ENCODE peak calls at places on chromosome X, in six cellular contexts. Z is activated CD4-positive, alpha-beta T cell treated with anti-CD3 and anti-CD28 coated beads for 1 hour; V is A549; U is right cardiac atrium; M is left ventricle myocardium inferior; B is fibroblast of mammary gland. H is an unnamed sample.

GRCh38 chrX:31213941-31214340 is 142.1 kb upstream of the FTHL17 start:
- DNase-seq in B (peak), U (no peak), Z (no peak), V (no peak), M (no peak), H (peak)

GRCh38 chrX:86133761-86134160 is 14.5 kb upstream of the DACH2 start:
- DNase-seq in U (no peak), V (no peak), M (no peak), B (peak), Z (no peak), H (peak)

GRCh38 chrX:84336646-84337045 is 148.6 kb upstream of the RPS6KA6 start:
- DNase-seq in B (no peak), Z (no peak), V (no peak), M (no peak), U (no peak), H (no peak)

GRCh38 chrX:21838937-21839333 is 482 bp upstream of the MBTPS2 start:
- DNase-seq in U (no peak), Z (no peak), V (no peak), B (peak), M (no peak), H (peak)

GRCh38 chrX:19958530-19959486 is 32.1 kb downstream of the BCLAF3 start:
- DNase-seq in U (no peak), B (peak), V (no peak), Z (no peak), M (no peak), H (peak)

GRCh38 chrX:123924181-123924580 is 37.3 kb upstream of the STAG2 start:
- DNase-seq in M (no peak), B (no peak), Z (no peak), V (no peak), U (no peak), H (no peak)

GRCh38 chrX:118182050-118182449 is 65.4 kb upstream of the KLHL13 start:
- DNase-seq in Z (no peak), U (no peak), V (no peak), B (peak), M (no peak), H (no peak)

GRCh38 chrX:135436966-135437866 is 15.5 kb downstream of the SMIM10L2A start:
- DNase-seq in Z (no peak), B (no peak), U (no peak), M (no peak), V (no peak), H (no peak)

GRCh38 chrX:155313766-155314165 is 20.6 kb downstream of the CLIC2 start:
- DNase-seq in M (no peak), U (no peak), B (peak), Z (no peak), V (no peak), H (peak)

GRCh38 chrX:104762641-104763040 is 196.6 kb downstream of the IL1RAPL2 start:
- DNase-seq in M (no peak), B (no peak), V (no peak), U (no peak), Z (no peak), H (no peak)

GRCh38 chrX:13287816-13288215 is 32.0 kb downstream of the ATXN3L start:
- DNase-seq in V (no peak), M (no peak), Z (no peak), B (peak), U (no peak), H (peak)

GRCh38 chrX:133134282-133134681 is 37.4 kb upstream of the USP26 start:
- DNase-seq in M (no peak), V (no peak), U (no peak), Z (no peak), B (no peak), H (no peak)

GRCh38 chrX:11386001-11386523 is 92.8 kb downstream of the AMELX start:
- DNase-seq in Z (no peak), U (peak), M (no peak), V (no peak), B (peak), H (peak)

GRCh38 chrX:135931644-135932487 is 38.4 kb downstream of the SAGE1 start:
- DNase-seq in U (peak), M (peak), B (peak), V (no peak), Z (peak), H (peak)

GRCh38 chrX:20217279-20217678 is 49.4 kb downstream of the RPS6KA3 start:
- DNase-seq in Z (no peak), M (no peak), U (no peak), B (peak), V (peak), H (peak)

GRCh38 chrX:102546818-102547493 is 30.4 kb upstream of the TMSB15A start:
- DNase-seq in M (no peak), B (no peak), V (no peak), U (no peak), Z (no peak), H (no peak)

GRCh38 chrX:95878874-95879273 is 805.8 kb upstream of the DIAPH2 start:
- DNase-seq in Z (no peak), V (no peak), U (no peak), M (no peak), B (no peak), H (no peak)

GRCh38 chrX:37291924-37292323 is 57.2 kb upstream of the PRRG1 start:
- DNase-seq in M (no peak), U (no peak), Z (no peak), B (no peak), V (no peak), H (no peak)

GRCh38 chrX:118523920-118524319 is 28.3 kb downstream of the DOCK11 start:
- DNase-seq in U (no peak), M (no peak), B (no peak), V (no peak), Z (peak), H (no peak)

GRCh38 chrX:39848243-39848642 is 249.5 kb downstream of the BCOR start:
- DNase-seq in M (no peak), Z (no peak), B (peak), V (no peak), U (no peak), H (peak)

GRCh38 chrX:3175659-3176438 is 134.6 kb downstream of the ARSF start:
- DNase-seq in Z (no peak), B (peak), U (no peak), M (no peak), V (no peak), H (peak)

GRCh38 chrX:57918750-57919436 is 8.6 kb upstream of the ZXDA start:
- DNase-seq in U (peak), M (peak), Z (no peak), V (no peak), B (peak), H (peak)